ENCODE peak calls at places on chromosomes 7 and 10, in seven cellular contexts. H is stomach, N is astrocyte, S is Peyer's patch, U is astrocyte of the spinal cord, Y is sigmoid colon, I is BJ. M is an unnamed sample.

GRCh38 chr10:42998481-42999384 is 78.1 kb upstream of the RET start:
- DNase-seq in U (no peak), H (no peak), N (no peak), S (no peak), Y (peak), I (no peak), M (no peak)

GRCh38 chr10:79078367-79079073 is 9.8 kb downstream of the ZMIZ1 start:
- DNase-seq in U (no peak), Y (no peak), I (no peak), S (no peak), N (no peak), H (no peak), M (no peak)

GRCh38 chr7:100629117-100629711 is 12.1 kb downstream of the TFR2 start:
- DNase-seq in I (no peak), H (peak), U (no peak), N (no peak), S (no peak), Y (no peak), M (no peak)

GRCh38 chr7:82156168-82156567 is 287.4 kb downstream of the CACNA2D1 start:
- DNase-seq in H (no peak), S (no peak), U (no peak), Y (no peak), I (no peak), N (no peak), M (no peak)

GRCh38 chr10:84164442-84164841 is 9.2 kb upstream of the GPR15LG start:
- DNase-seq in U (no peak), I (no peak), N (no peak), S (no peak), Y (no peak), H (no peak), M (no peak)

GRCh38 chr7:134405299-134405698 is 53.6 kb downstream of the AKR1B1 start:
- DNase-seq in I (no peak), U (no peak), S (no peak), H (no peak), Y (no peak), N (no peak), M (no peak)

GRCh38 chr10:63722537-63722936 is 201.3 kb downstream of the REEP3 start:
- DNase-seq in Y (peak), S (no peak), N (peak), I (no peak), U (peak), H (no peak), M (no peak)

GRCh38 chr10:52491246-52492000 is 177.3 kb downstream of the DKK1 start:
- DNase-seq in H (no peak), U (peak), S (no peak), Y (no peak), N (peak), I (peak), M (no peak)

GRCh38 chr10:124511205-124512039 is 49.8 kb downstream of the LHPP start:
- DNase-seq in I (no peak), H (no peak), Y (peak), U (no peak), S (no peak), N (no peak), M (no peak)

GRCh38 chr7:378041-378420 is 88.1 kb downstream of the FOXL3 start:
- DNase-seq in I (no peak), N (no peak), Y (no peak), H (peak), U (no peak), S (no peak), M (no peak)

GRCh38 chr10:59550061-59550460 is 159.6 kb downstream of the SLC16A9 start:
- DNase-seq in N (no peak), S (no peak), U (no peak), I (no peak), Y (no peak), H (no peak), M (no peak)

GRCh38 chr10:106696239-106696638 is 468.3 kb downstream of the SORCS1 start:
- DNase-seq in I (no peak), H (no peak), S (no peak), U (no peak), Y (no peak), N (no peak), M (no peak)

GRCh38 chr10:14691359-14691758 is 83.3 kb downstream of the FAM107B start:
- DNase-seq in U (no peak), N (no peak), H (no peak), I (no peak), Y (no peak), S (no peak), M (no peak)

GRCh38 chr10:48604039-48604407 is 850 bp downstream of the ARHGAP22 start:
- DNase-seq in Y (peak), S (no peak), N (no peak), H (no peak), I (no peak), U (no peak), M (no peak)

DNA sequence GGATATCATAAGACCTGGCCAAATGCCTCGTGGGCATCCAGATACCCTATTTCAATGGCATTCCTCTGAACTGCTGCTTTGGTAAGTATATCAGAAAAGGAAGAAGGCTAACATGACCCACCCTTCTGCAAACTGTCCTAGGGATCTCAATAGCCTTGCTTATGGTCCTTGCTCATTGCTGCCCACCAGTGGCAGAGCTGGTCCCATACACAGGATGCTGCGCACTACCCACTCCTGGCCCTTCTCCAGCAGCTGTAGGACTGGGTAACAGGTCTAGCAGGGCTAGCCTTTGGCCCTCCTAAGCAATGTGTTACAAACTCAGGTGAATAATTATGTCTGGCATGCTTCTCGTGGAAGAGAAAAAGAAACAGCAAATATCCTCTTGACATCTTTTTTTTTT is 72.5 kb downstream of the C10orf90 start:
- DNase-seq in Y (no peak), U (peak), S (no peak), H (peak), N (no peak), I (no peak), M (no peak)
- TF ChIP-seq CTCF in Y (no peak), U (peak), S (peak), H (no peak), N (peak), I (peak), M (no peak)

GRCh38 chr7:2981103-2981480 is 62.6 kb downstream of the CARD11 start:
- DNase-seq in S (no peak), Y (no peak), U (no peak), N (no peak), I (no peak), H (no peak), M (no peak)
- TF ChIP-seq CTCF in S (no peak), Y (no peak), U (no peak), N (no peak), I (no peak), H (no peak), M (no peak)

GRCh38 chr7:77910124-77910523 is 111.6 kb downstream of the PHTF2 start:
- DNase-seq in S (no peak), I (no peak), U (no peak), H (no peak), Y (no peak), N (no peak), M (no peak)
- TF ChIP-seq CTCF in S (no peak), I (no peak), U (no peak), H (no peak), Y (no peak), N (no peak), M (no peak)

GRCh38 chr7:52260046-52260665 is 775.3 kb upstream of the POM121L12 start:
- DNase-seq in Y (no peak), U (no peak), S (no peak), H (peak), I (no peak), N (no peak), M (no peak)
- TF ChIP-seq CTCF in Y (no peak), U (no peak), S (peak), H (no peak), I (no peak), N (no peak), M (no peak)

GRCh38 chr7:130092598-130092997 is 22.3 kb downstream of the KLHDC10 start:
- DNase-seq in H (no peak), N (no peak), S (no peak), I (no peak), Y (no peak), U (no peak), M (no peak)

GRCh38 chr7:130099331-130099730 is 29.0 kb downstream of the KLHDC10 start:
- DNase-seq in Y (no peak), N (no peak), I (no peak), H (no peak), S (no peak), U (no peak), M (no peak)

GRCh38 chr7:130095812-130096211 is 25.5 kb downstream of the KLHDC10 start:
- DNase-seq in H (no peak), Y (no peak), U (no peak), N (peak), I (peak), S (no peak), M (no peak)

GRCh38 chr7:130091999-130092398 is 21.7 kb downstream of the KLHDC10 start:
- DNase-seq in H (no peak), U (no peak), Y (no peak), N (no peak), I (no peak), S (no peak), M (no peak)

DNA sequence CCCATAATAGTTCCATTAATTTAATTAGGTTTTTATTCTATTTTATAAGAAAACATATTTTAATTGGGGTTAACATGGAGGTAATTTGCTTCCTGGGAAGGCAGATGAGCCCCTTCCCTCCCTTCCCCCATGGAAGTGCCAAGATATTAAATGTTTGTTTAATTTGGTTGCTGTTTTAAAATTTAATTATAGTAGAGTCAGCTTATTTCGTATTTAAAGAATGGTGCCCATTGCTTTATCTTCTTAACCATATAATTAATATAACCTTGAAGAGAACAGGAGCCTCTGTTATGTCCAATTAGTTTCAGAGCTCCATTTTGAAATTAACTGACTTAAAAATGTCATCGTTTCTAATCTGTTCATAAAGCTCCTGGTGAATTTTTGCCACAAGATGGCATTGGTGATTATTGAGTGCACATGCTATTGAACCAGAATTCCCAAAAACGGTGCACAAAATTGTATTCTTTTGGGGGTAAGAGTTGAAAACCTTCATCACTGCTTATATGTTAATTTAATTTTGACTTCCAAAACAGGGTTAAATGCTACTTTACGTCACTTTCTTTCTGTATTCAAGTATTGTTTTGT is 26.0 kb downstream of the KLHDC10 start:
- DNase-seq in S (no peak), U (peak), N (no peak), H (no peak), Y (no peak), I (no peak), M (no peak)
- TF ChIP-seq CTCF in S (peak), U (peak), N (peak), H (no peak), Y (no peak), I (peak), M (peak)

GRCh38 chr10:110336111-110336721 is 31.5 kb upstream of the SMNDC1 start:
- DNase-seq in Y (no peak), H (no peak), U (peak), S (no peak), N (peak), I (peak), M (no peak)
- TF ChIP-seq CTCF in Y (no peak), H (no peak), U (peak), S (no peak), N (peak), I (peak), M (no peak)

M was measured in mesothelial cell of epicardium.